ENCODE peak calls at places on chromosome 20, in nine cellular contexts. V, H, Q, C, U, N, G, B and M are unnamed samples.

GRCh38 chr20:60250251-60250650 is 292.0 kb downstream of the CDH26 start:
- DNase-seq in V (no peak), H (no peak), Q (no peak), C (no peak), U (no peak), N (no peak), G (no peak), B (no peak), M (no peak)

GRCh38 chr20:24952376-24953203 is 3.5 kb downstream of the CST7 start:
- DNase-seq in V (peak), H (no peak), Q (no peak), C (no peak), U (no peak), N (no peak), G (no peak), B (no peak), M (no peak)

GRCh38 chr20:40778894-40779496 is 90.0 kb upstream of the MAFB start:
- DNase-seq in V (no peak), H (no peak), Q (no peak), C (no peak), U (no peak), N (no peak), G (no peak), B (no peak), M (no peak)

GRCh38 chr20:48034754-48035153 is 249.5 kb upstream of the SULF2 start:
- DNase-seq in V (no peak), H (no peak), Q (no peak), C (no peak), U (no peak), N (no peak), G (no peak), B (no peak), M (no peak)

GRCh38 chr20:45066372-45066771 is 34.6 kb downstream of the KCNS1 start:
- DNase-seq in V (no peak), H (no peak), Q (peak), C (no peak), U (no peak), N (no peak), G (no peak), B (no peak), M (no peak)

GRCh38 chr20:53656653-53657288 is 63.1 kb upstream of the ZNF217 start:
- DNase-seq in V (no peak), H (no peak), Q (peak), C (peak), U (no peak), N (no peak), G (peak), B (peak), M (no peak)

GRCh38 chr20:9114709-9115108 is 45.8 kb downstream of the PLCB4 start:
- DNase-seq in V (no peak), H (no peak), Q (no peak), C (no peak), U (no peak), N (no peak), G (no peak), B (no peak), M (no peak)

GRCh38 chr20:25325073-25325472 is 65.6 kb downstream of the ABHD12 start:
- DNase-seq in V (no peak), H (no peak), Q (no peak), C (no peak), U (no peak), N (no peak), G (no peak), B (no peak), M (no peak)

GRCh38 chr20:34404803-34405202 is 41.7 kb downstream of the ITCH start:
- DNase-seq in V (no peak), H (no peak), Q (no peak), C (no peak), U (no peak), N (no peak), G (no peak), B (no peak), M (no peak)

GRCh38 chr20:61976650-61977332 is 88.9 kb downstream of the TAF4 start:
- DNase-seq in V (no peak), H (no peak), Q (no peak), C (no peak), U (no peak), N (no peak), G (no peak), B (no peak), M (no peak)

GRCh38 chr20:38452880-38453624 is 17.9 kb upstream of the SNHG17 start:
- DNase-seq in V (no peak), H (no peak), Q (peak), C (no peak), U (no peak), N (no peak), G (peak), B (peak), M (peak)

GRCh38 chr20:20664795-20665194 is 47.6 kb downstream of the RALGAPA2 start:
- DNase-seq in V (no peak), H (peak), Q (peak), C (peak), U (no peak), N (no peak), G (peak), B (no peak), M (no peak)
- TF ChIP-seq CTCF in V (peak), H (peak), Q (peak), C (peak), U (peak), N (peak), G (peak), B (peak), M (no peak)

GRCh38 chr20:2524435-2525272 is 11.7 kb upstream of the TMC2 start:
- DNase-seq in V (peak), H (peak), Q (peak), C (peak), U (no peak), N (no peak), G (peak), B (peak), M (peak)

GRCh38 chr20:2523919-2524434 is 12.4 kb upstream of the TMC2 start:
- DNase-seq in V (no peak), H (no peak), Q (no peak), C (no peak), U (no peak), N (no peak), G (no peak), B (no peak), M (no peak)

GRCh38 chr20:2520617-2521016 is 11.9 kb upstream of the ZNF343 start:
- DNase-seq in V (no peak), H (no peak), Q (no peak), C (no peak), U (no peak), N (no peak), G (no peak), B (no peak), M (no peak)

GRCh38 chr20:2519115-2519815 is 10.6 kb upstream of the ZNF343 start:
- DNase-seq in V (no peak), H (no peak), Q (peak), C (no peak), U (no peak), N (no peak), G (peak), B (peak), M (peak)

GRCh38 chr20:2521369-2522305 is 12.9 kb upstream of the ZNF343 start:
- DNase-seq in V (peak), H (peak), Q (peak), C (peak), U (no peak), N (no peak), G (peak), B (peak), M (no peak)
- TF ChIP-seq CTCF in V (peak), H (peak), Q (peak), C (peak), U (peak), N (peak), G (peak), B (peak), M (peak)

GRCh38 chr20:23754731-23755130 is 4.0 kb upstream of the CST1 start:
- DNase-seq in V (no peak), H (no peak), Q (no peak), C (no peak), U (no peak), N (no peak), G (no peak), B (no peak), M (no peak)

GRCh38 chr20:23753194-23753548 is 2.4 kb upstream of the CST1 start:
- DNase-seq in V (no peak), H (no peak), Q (no peak), C (no peak), U (no peak), N (no peak), G (no peak), B (no peak), M (no peak)

GRCh38 chr20:23752481-23753193 is 1.9 kb upstream of the CST1 start:
- DNase-seq in V (no peak), H (no peak), Q (no peak), C (no peak), U (no peak), N (no peak), G (no peak), B (no peak), M (no peak)

GRCh38 chr20:23752019-23752418 is 1.3 kb upstream of the CST1 start:
- DNase-seq in V (no peak), H (no peak), Q (no peak), C (no peak), U (no peak), N (no peak), G (no peak), B (no peak), M (no peak)

DNA sequence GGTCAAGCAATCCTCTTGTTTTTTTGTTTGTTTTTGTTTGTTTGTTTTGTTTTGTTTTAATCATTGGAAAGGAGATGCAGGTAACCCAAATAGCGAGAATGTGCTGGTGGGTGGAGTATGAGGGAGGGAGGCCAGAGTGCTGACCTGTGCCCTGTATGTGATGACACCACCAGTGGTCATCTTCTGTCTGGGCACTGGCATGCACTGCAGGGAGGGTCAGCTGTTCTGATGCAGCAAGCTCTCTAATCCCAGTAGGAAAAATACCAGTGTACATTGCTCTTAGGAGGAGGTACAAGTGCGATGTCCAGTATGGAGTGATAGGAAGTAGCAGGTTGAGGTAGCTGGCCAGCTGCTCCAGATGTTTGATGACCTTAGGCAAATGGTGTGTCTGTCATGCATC is 2.9 kb upstream of the CST1 start:
- DNase-seq in V (no peak), H (no peak), Q (no peak), C (no peak), U (no peak), N (no peak), G (no peak), B (no peak), M (no peak)
- TF ChIP-seq CTCF in V (no peak), H (no peak), Q (no peak), C (no peak), U (no peak), N (no peak), G (no peak), B (no peak), M (no peak)

DNA sequence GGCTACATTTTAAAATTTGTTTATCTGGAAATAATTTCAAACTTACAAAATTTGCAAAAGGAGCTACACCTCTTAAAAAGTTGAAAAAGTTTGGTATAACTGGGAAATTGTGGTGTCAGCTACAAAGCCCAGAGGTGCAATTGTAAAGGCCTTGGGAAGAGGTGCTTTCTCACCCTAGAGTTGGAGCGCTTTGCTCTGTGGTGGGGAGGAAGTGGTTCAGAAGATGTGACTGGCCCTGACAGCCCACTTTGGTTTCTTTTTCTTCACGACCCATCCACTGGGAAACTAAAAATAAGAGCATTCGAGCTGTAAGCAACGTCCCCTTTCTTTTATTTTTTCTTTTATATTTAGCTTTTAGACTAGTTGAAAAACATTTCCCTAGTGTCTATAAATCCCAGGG is 397.9 kb downstream of the KIF16B start:
- DNase-seq in V (no peak), H (no peak), Q (no peak), C (peak), U (no peak), N (no peak), G (no peak), B (no peak), M (no peak)
- TF ChIP-seq CTCF in V (no peak), H (no peak), Q (no peak), C (no peak), U (no peak), N (no peak), G (no peak), B (no peak), M (no peak)

DNA sequence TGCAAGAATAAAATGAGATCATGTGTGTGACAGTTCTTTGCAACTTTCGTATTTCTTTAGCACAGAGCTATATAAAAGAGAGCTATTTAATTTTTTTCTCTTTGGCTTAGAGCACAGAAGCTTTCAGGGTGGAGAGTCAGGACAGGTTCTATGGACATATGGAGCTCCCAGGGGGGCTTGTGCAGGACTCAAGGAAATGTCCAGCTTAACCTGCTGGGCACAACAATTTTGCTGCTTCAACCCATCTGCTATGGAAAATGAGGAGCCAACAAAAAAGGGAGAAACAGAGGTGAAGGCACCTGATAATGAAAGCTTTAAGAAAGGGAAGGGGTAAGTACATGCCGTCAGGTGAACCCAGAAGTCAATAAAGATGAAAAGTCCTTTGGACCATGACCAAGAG is 5.1 kb upstream of the SNAP25 start:
- DNase-seq in V (no peak), H (no peak), Q (no peak), C (no peak), U (no peak), N (no peak), G (no peak), B (no peak), M (no peak)
- TF ChIP-seq CTCF in V (no peak), H (no peak), Q (no peak), C (no peak), U (no peak), N (no peak), G (no peak), B (no peak), M (no peak)

GRCh38 chr20:36591281-36591680 is 14.3 kb upstream of the RAB5IF start:
- DNase-seq in V (no peak), H (no peak), Q (no peak), C (no peak), U (no peak), N (no peak), G (no peak), B (no peak), M (no peak)

GRCh38 chr20:36587388-36588136 is 14.2 kb downstream of the TGIF2 start:
- DNase-seq in V (no peak), H (no peak), Q (no peak), C (peak), U (no peak), N (no peak), G (no peak), B (no peak), M (no peak)

GRCh38 chr20:36593347-36593746 is 12.2 kb upstream of the RAB5IF start:
- DNase-seq in V (no peak), H (no peak), Q (no peak), C (no peak), U (no peak), N (no peak), G (no peak), B (no peak), M (no peak)

DNA sequence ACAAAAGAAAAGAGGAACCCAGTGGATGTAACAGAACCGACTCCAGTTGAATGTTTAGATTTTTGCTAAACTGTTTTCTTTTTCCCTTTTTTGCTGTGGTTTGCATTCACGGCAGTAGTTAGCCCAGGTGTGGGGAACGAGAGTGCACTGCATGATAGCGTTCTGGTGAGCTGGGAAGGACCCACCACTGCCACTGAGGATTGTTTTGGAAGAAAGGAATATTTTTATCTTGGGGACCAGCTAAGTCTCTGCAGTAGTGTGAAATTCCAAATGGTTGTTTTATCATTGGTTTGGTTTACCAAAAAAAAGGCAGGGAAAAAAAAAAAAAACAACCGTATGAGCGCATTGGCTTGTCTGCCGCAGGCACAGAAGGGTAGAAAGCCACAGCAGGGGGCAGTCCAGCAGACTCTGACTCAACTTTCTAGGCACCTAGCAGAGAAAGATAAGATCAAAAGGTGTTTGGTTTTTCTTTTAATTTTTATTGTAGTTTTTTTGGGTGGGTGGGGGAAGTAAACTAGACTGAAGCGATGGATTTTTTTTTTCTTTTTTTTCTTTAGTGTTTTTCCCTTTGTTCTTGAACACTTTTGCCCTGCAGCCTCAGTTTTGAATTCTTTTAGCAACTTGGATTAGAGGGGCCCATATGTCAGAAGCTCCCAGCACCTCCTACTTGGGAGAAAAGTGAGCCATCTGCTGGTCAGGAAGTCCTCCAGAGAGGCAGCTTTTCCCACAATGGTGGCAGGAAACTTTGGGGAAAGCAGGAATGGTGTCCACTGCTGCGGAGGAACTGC is 13.5 kb upstream of the RAB5IF start:
- DNase-seq in V (no peak), H (no peak), Q (peak), C (no peak), U (no peak), N (no peak), G (peak), B (peak), M (no peak)
- TF ChIP-seq CTCF in V (peak), H (peak), Q (peak), C (no peak), U (peak), N (peak), G (peak), B (peak), M (peak)

DNA sequence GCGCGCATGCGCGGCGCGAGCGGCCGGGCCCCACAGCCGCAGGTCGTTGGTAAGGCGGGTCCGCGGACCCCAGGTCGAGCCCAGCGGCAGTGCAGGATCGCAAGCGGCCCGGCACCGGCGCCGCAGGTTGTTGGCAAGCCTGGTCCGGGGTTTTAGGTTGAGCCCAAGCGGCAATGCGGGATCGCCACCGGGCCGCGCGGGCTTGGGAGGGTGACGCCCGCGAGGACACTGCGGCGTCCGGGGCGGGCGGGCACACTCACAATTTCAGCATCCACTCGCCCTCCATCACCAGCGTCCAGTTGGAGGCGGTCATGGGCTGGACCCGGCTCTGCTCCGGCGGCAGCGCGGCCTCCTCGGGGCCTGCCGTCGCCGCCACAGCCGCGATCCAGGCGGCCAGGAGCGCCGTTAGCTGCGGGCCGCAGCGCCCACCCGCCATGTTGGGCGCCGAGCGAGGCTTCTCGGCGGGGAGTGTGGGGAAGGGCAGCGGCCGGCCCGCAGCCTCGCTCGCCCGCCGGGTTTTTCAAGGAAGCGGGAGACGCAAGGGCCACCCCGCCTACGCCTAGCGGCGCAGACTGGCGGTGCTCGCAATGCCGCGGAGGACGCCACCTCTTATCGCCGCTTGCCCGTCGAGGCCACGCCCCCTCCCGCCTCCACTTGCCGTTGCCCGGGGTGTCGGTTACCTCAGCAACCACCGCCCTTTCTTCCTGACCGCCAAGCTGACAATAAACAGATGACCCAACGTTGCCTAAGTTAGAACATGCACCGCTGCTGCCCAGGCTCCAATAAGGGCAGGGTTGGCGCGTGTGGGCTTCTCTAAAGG is at the start of gene TMX4:
- DNase-seq in V (peak), H (peak), Q (peak), C (peak), U (peak), N (peak), G (peak), B (peak), M (peak)
- TF ChIP-seq CTCF in V (peak), H (peak), Q (peak), C (no peak), U (no peak), N (peak), G (peak), B (peak), M (peak)

DNA sequence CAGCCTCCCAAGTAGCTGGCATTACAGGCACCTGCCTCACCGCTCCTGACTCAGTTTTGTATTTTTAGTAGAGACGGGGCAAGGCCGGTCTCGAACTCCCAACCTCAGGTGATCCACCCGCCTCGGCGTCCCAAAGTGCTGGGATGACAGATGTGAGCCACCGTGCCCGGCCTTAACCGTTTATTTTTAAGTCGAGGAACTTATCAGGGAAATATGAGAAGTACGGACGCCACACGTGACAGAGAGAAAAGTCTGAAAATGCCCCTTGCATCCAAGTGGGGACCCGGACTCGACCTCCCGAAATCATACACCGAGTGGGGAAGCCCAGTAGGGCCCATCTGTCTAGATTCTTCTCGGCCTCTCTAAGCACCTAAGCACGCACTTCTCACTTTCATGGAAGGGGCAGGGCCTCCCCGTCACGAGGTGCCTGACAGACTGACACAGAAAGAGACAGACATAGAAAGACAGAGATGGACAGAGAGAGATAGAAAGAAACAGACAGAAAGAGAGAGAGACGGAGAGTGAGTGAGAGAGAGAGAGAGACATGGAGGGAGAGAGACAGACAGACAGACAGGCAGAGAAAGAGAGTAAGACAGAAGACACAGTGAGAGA is 756.5 kb upstream of the DEFB115 start:
- DNase-seq in V (no peak), H (no peak), Q (no peak), C (no peak), U (no peak), N (no peak), G (no peak), B (no peak), M (no peak)
- TF ChIP-seq CTCF in V (no peak), H (no peak), Q (no peak), C (no peak), U (no peak), N (no peak), G (no peak), B (no peak), M (no peak)